ENCODE peak calls at places on chromosomes 13 and 19, in five cellular contexts. H is HL-60, A is A549, S is endothelial cell, K is choroid plexus epithelial cell. V is an unnamed sample.

GRCh38 chr19:461664-462551 is 1.1 kb upstream of the SHC2 start:
- DNase-seq in H (no peak), A (no peak), S (no peak), K (no peak), V (no peak)

GRCh38 chr13:70723732-70724131 is 615.5 kb upstream of the KLHL1 start:
- DNase-seq in H (no peak), A (no peak), S (no peak), K (peak), V (no peak)

GRCh38 chr13:44810067-44810840 is 179.0 kb downstream of the NUFIP1 start:
- DNase-seq in H (no peak), A (no peak), S (no peak), K (peak), V (no peak)

GRCh38 chr13:110308377-110309158 is 1.5 kb downstream of the COL4A2 start:
- DNase-seq in H (no peak), A (no peak), S (peak), K (peak), V (no peak)

GRCh38 chr19:30046522-30046921 is 104.5 kb downstream of the URI1 start:
- DNase-seq in H (no peak), A (no peak), S (no peak), K (peak), V (no peak)

GRCh38 chr13:19658192-19658591 is 24.7 kb downstream of the MPHOSPH8 start:
- DNase-seq in H (no peak), A (no peak), S (no peak), K (no peak), V (no peak)

GRCh38 chr13:102726430-102726829 is 31.6 kb upstream of the METTL21C start:
- DNase-seq in H (no peak), A (no peak), S (no peak), K (peak), V (no peak)

GRCh38 chr19:11102944-11103343 is 13.7 kb downstream of the LDLR start:
- DNase-seq in H (no peak), A (no peak), S (no peak), K (no peak), V (no peak)

GRCh38 chr19:2271516-2272103 is 10.4 kb downstream of the PEAK3 start:
- DNase-seq in H (no peak), A (no peak), S (no peak), K (peak), V (peak)

GRCh38 chr19:20278342-20278741 is 111.3 kb downstream of the ZNF486 start:
- DNase-seq in H (no peak), A (no peak), S (peak), K (no peak), V (no peak)

GRCh38 chr19:3671680-3672574 is 28.3 kb downstream of the PIP5K1C start:
- DNase-seq in H (no peak), A (no peak), S (no peak), K (peak), V (no peak)

GRCh38 chr13:28705734-28706133 is 13.0 kb downstream of the SLC46A3 start:
- DNase-seq in H (peak), A (no peak), S (no peak), K (peak), V (no peak)

GRCh38 chr13:29284726-29285125 is 310.8 kb downstream of the SLC7A1 start:
- DNase-seq in H (no peak), A (no peak), S (no peak), K (peak), V (no peak)

GRCh38 chr19:55901369-55902079 is 30.6 kb downstream of the NLRP13 start:
- DNase-seq in H (no peak), A (no peak), S (no peak), K (no peak), V (no peak)

GRCh38 chr19:46717034-46717715 is at the start of gene PRKD2:
- DNase-seq in H (peak), A (peak), S (peak), K (peak), V (peak)

GRCh38 chr19:55189424-55189823 is 9.3 kb upstream of the SYT5 start:
- DNase-seq in H (no peak), A (peak), S (no peak), K (peak), V (no peak)

GRCh38 chr13:35961461-35962220 is 169.5 kb downstream of the DCLK1 start:
- DNase-seq in H (no peak), A (no peak), S (no peak), K (peak), V (no peak)

GRCh38 chr19:14182481-14182880 is 23.5 kb downstream of the ADGRL1 start:
- DNase-seq in H (no peak), A (no peak), S (no peak), K (no peak), V (no peak)

GRCh38 chr19:1251503-1252220 is 3.3 kb downstream of the MIDN start:
- DNase-seq in H (peak), A (no peak), S (peak), K (peak), V (peak)

GRCh38 chr13:100707818-100708740 is 33.5 kb upstream of the TMTC4 start:
- DNase-seq in H (peak), A (no peak), S (no peak), K (no peak), V (no peak)

GRCh38 chr13:80030491-80030890 is 310.4 kb downstream of the SPRY2 start:
- DNase-seq in H (no peak), A (no peak), S (peak), K (peak), V (no peak)

GRCh38 chr19:33402421-33403220 is 29.1 kb downstream of the CEBPG start:
- DNase-seq in H (no peak), A (no peak), S (no peak), K (no peak), V (peak)

GRCh38 chr19:41670755-41671154 is 17.3 kb downstream of the CEACAM7 start:
- DNase-seq in H (no peak), A (no peak), S (no peak), K (no peak), V (no peak)

GRCh38 chr13:113877149-113877990 is 13.5 kb upstream of the GAS6 start:
- DNase-seq in H (no peak), A (no peak), S (no peak), K (no peak), V (no peak)

GRCh38 chr13:23899555-23899954 is 2.3 kb upstream of the C1QTNF9B start:
- DNase-seq in H (no peak), A (no peak), S (peak), K (peak), V (no peak)

GRCh38 chr13:74026753-74027152 is 107.5 kb downstream of the KLF12 start:
- DNase-seq in H (no peak), A (no peak), S (peak), K (peak), V (no peak)

GRCh38 chr19:50380137-50380536 is 3.9 kb downstream of the NR1H2 start:
- DNase-seq in H (no peak), A (no peak), S (no peak), K (no peak), V (no peak)

GRCh38 chr13:29767006-29767405 is 83.4 kb downstream of the UBL3 start:
- DNase-seq in H (no peak), A (no peak), S (no peak), K (no peak), V (no peak)

GRCh38 chr19:33804021-33804799 is 7.5 kb downstream of the KCTD15 start:
- DNase-seq in H (no peak), A (peak), S (no peak), K (peak), V (no peak)

GRCh38 chr13:45055198-45055901 is 65.0 kb upstream of the GTF2F2 start:
- DNase-seq in H (peak), A (peak), S (no peak), K (peak), V (no peak)

GRCh38 chr19:3606690-3607289 is at the start of gene TBXA2R:
- DNase-seq in H (no peak), A (peak), S (peak), K (peak), V (no peak)

GRCh38 chr13:113098163-113098732 is 7.3 kb upstream of the F7 start:
- DNase-seq in H (no peak), A (no peak), S (no peak), K (peak), V (no peak)

GRCh38 chr19:46115396-46116109 is 8.9 kb downstream of the IGFL3 start:
- DNase-seq in H (no peak), A (peak), S (no peak), K (peak), V (no peak)

GRCh38 chr13:108425056-108425455 is 155.5 kb downstream of the TNFSF13B start:
- DNase-seq in H (no peak), A (no peak), S (no peak), K (peak), V (no peak)

GRCh38 chr13:34114581-34114980 is 296.6 kb downstream of the RFC3 start:
- DNase-seq in H (no peak), A (no peak), S (no peak), K (no peak), V (no peak)

GRCh38 chr19:15330801-15331418 is 1.4 kb downstream of the BRD4 start:
- DNase-seq in H (no peak), A (peak), S (no peak), K (peak), V (no peak)

GRCh38 chr13:50080158-50080855 is 65.1 kb downstream of the KCNRG start:
- DNase-seq in H (no peak), A (no peak), S (peak), K (peak), V (no peak)

GRCh38 chr13:80923907-80924306 is 583.0 kb upstream of the SPRY2 start:
- DNase-seq in H (no peak), A (no peak), S (no peak), K (peak), V (no peak)

GRCh38 chr13:98044301-98044700 is 90.8 kb downstream of the IPO5 start:
- DNase-seq in H (no peak), A (no peak), S (no peak), K (no peak), V (no peak)

GRCh38 chr13:98052412-98052811 is 90.5 kb upstream of the FARP1 start:
- DNase-seq in H (no peak), A (no peak), S (no peak), K (no peak), V (no peak)

GRCh38 chr13:98050041-98050466 is 92.8 kb upstream of the FARP1 start:
- DNase-seq in H (no peak), A (no peak), S (peak), K (no peak), V (no peak)

GRCh38 chr13:98048263-98048662 is 94.6 kb upstream of the FARP1 start:
- DNase-seq in H (no peak), A (no peak), S (no peak), K (no peak), V (no peak)
- TF ChIP-seq CTCF in H (no peak), A (no peak), S (no peak), K (no peak), V (no peak)

GRCh38 chr13:90360785-90361184 is 986.7 kb upstream of the MIR17HG start:
- DNase-seq in H (no peak), A (no peak), S (no peak), K (no peak), V (no peak)

GRCh38 chr13:90362718-90363117 is 984.8 kb upstream of the MIR17HG start:
- DNase-seq in H (no peak), A (no peak), S (no peak), K (peak), V (no peak)

GRCh38 chr13:90365130-90365529 is 982.4 kb upstream of the MIR17HG start:
- DNase-seq in H (no peak), A (no peak), S (no peak), K (peak), V (no peak)
- TF ChIP-seq CTCF in H (no peak), A (peak), S (no peak), K (peak), V (no peak)

DNA sequence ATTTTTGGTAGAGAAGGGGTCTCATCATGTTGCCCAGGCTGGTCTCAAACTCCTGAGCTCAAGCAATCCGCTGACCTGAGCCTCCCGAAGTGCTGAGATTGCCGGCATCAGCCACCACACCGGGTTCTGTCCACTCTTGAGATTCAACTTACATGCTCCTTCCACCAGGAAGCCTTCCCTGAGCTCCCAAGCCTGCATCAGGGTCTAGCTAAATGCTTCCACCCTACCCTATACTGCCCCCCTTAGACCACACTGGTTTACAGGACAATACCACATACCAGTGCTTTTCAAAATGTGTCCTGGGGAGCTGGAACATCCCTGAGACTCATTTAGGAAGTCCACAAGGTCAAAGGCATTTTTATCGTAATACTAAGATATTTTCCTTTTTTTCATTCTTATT is 15.1 kb upstream of the CACNG8 start:
- DNase-seq in H (no peak), A (peak), S (peak), K (no peak), V (no peak)
- TF ChIP-seq CTCF in H (no peak), A (peak), S (no peak), K (peak), V (no peak)

DNA sequence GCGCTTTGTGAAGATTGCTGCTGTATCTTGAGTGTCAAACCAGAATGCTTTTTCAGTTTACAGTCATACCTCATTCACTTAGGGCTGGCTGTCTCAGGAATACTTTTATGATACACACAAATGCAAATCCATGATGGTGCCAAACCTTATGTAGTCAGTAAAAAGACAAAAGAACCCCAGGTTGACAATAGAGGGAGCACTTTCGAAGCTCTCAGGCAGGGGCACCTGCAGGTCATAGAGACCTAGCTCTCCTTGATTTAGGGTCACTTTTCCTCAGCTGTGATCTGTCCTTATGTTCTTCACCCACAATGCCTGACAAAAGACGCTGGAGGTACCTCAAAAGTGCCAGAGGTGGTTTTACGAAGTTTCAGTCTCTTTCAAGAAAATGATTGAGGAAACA is 172.2 kb downstream of the DNAJC15 start:
- DNase-seq in H (no peak), A (no peak), S (no peak), K (peak), V (no peak)
- TF ChIP-seq CTCF in H (no peak), A (no peak), S (no peak), K (peak), V (no peak)

GRCh38 chr13:30762643-30763042 is 27.3 kb downstream of the ALOX5AP start:
- DNase-seq in H (no peak), A (no peak), S (no peak), K (peak), V (no peak)

GRCh38 chr13:30766234-30766633 is 30.9 kb downstream of the ALOX5AP start:
- DNase-seq in H (no peak), A (no peak), S (no peak), K (no peak), V (no peak)

GRCh38 chr13:30763786-30764440 is 28.6 kb downstream of the ALOX5AP start:
- DNase-seq in H (no peak), A (no peak), S (no peak), K (peak), V (no peak)

GRCh38 chr13:30766957-30767603 is 31.7 kb downstream of the ALOX5AP start:
- DNase-seq in H (no peak), A (no peak), S (no peak), K (no peak), V (no peak)
- TF ChIP-seq CTCF in H (no peak), A (no peak), S (no peak), K (no peak), V (no peak)

DNA sequence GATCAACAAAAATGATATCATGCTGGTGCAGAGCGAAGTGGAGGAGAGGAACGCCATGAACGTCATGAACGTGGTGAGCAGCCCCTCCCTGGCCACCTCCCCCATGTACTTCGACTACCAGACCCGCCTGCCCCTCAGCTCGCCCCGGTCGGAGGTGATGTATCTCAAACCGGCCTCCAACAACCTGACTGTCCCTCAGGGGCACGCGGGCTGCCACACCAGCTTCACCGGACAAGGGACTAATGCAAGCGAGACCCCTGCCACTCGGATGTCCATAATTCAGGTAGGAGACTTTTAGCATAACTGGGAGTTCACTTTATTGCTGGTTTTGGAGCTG is 3.3 kb downstream of the PCDH17 start:
- DNase-seq in H (no peak), A (no peak), S (peak), K (no peak), V (no peak)
- TF ChIP-seq CTCF in H (no peak), A (no peak), S (no peak), K (no peak), V (no peak)

GRCh38 chr19:51489113-51489512 is 10.8 kb downstream of the CEACAM18 start:
- DNase-seq in H (no peak), A (no peak), S (no peak), K (no peak), V (no peak)
- TF ChIP-seq CTCF in H (no peak), A (no peak), S (no peak), K (no peak), V (no peak)

GRCh38 chr19:48311384-48311783 is 14.0 kb upstream of the EMP3 start:
- DNase-seq in H (no peak), A (no peak), S (no peak), K (no peak), V (no peak)

GRCh38 chr19:48303367-48303766 is 22.0 kb upstream of the EMP3 start:
- DNase-seq in H (no peak), A (no peak), S (no peak), K (no peak), V (no peak)

GRCh38 chr19:48303866-48304265 is 21.5 kb upstream of the EMP3 start:
- DNase-seq in H (no peak), A (no peak), S (no peak), K (no peak), V (no peak)

GRCh38 chr19:48310227-48310626 is 15.1 kb upstream of the EMP3 start:
- DNase-seq in H (no peak), A (no peak), S (no peak), K (peak), V (no peak)

DNA sequence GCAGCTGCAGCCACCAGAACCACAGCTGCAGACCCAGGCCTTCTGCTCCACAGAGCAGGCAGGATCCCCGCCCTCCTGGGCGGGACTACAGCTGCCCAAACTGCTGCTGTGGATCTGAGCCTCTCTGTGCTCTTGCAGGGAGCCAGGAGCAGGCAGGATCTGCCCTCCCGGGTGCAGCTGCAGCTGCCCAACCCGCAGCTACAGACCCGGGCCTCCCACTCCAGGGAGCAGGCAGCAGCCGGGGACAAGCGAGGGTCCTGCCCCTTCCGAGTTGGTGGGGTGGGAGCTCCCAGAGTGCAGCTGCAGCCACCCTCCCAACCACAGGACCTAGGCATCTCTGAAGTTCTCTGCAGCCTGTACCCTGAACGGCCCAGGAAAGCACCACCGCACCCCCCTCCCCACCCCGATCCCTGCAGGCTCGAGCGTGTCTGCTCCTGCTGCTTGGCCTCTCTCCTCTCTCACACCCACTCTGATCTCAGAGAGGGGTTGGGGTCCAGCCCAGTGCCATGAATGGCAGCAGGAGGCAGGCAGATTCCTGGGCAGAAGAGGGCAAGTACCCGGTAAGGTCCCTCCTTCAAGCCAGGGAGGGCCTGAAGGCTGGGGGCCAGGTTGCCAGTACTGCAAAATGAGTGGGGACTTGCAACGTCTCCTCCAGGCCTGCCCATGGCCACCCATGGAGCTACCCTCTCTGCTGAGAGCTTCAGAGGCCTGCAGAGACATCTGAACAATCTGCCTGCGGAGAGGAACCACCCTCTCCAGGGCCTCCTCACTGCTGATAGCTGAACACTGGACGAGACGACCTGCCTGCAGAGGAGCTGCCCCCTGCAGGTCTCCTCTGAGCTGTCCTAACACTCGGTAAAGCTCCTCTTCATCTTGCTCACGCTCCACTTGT is 16.4 kb upstream of the EMP3 start:
- DNase-seq in H (no peak), A (no peak), S (no peak), K (peak), V (no peak)
- TF ChIP-seq CTCF in H (no peak), A (peak), S (no peak), K (peak), V (no peak)

V was measured in CD14-positive monocyte.